ENCODE peak calls at places on chromosomes 7 and 10, in nine cellular contexts. I is activated T-cell treated with anti-CD3 and anti-CD28 coated beads, Interleukin-2, amount 50 U/mL, for 24 hours; C is AG09319; F is hypothalamus; X is thoracic aorta; S is CD8-positive, alpha-beta memory T cell; T is GM20000; Y is GM13977; G is cardiac septum. D is an unnamed sample.

GRCh38 chr7:47153076-47153475 is 428.8 kb downstream of the TNS3 start:
- DNase-seq in I (no peak), C (peak), F (no peak), X (no peak), S (no peak), T (no peak), Y (no peak), G (no peak), D (no peak)

GRCh38 chr10:129096340-129096984 is 370.6 kb upstream of the MGMT start:
- DNase-seq in I (no peak), C (peak), F (no peak), X (peak), S (no peak), T (no peak), Y (no peak), G (no peak), D (no peak)

GRCh38 chr10:50440489-50440888 is 183.3 kb downstream of the SGMS1 start:
- DNase-seq in I (no peak), C (no peak), F (no peak), X (no peak), S (no peak), T (no peak), Y (no peak), G (no peak), D (no peak)

GRCh38 chr10:77960829-77961329 is 34.3 kb upstream of the DLG5 start:
- DNase-seq in I (no peak), C (no peak), F (no peak), X (no peak), S (no peak), T (no peak), Y (no peak), G (no peak), D (no peak)

GRCh38 chr7:100583132-100584045 is 2.5 kb downstream of the LRCH4 start:
- DNase-seq in I (peak), C (no peak), F (peak), X (no peak), S (peak), T (peak), Y (peak), G (peak), D (no peak)

GRCh38 chr7:81484266-81484665 is 285.6 kb downstream of the HGF start:
- DNase-seq in I (no peak), C (peak), F (no peak), X (no peak), S (no peak), T (no peak), Y (no peak), G (peak), D (peak)

GRCh38 chr7:105305633-105306032 is 83.1 kb downstream of the SRPK2 start:
- DNase-seq in I (no peak), C (no peak), F (no peak), X (no peak), S (no peak), T (no peak), Y (no peak), G (no peak), D (no peak)

GRCh38 chr7:100983451-100984187 is 14.3 kb downstream of the MUC12 start:
- DNase-seq in I (no peak), C (no peak), F (no peak), X (no peak), S (no peak), T (no peak), Y (no peak), G (peak), D (no peak)

GRCh38 chr7:81842361-81842760 is 72.5 kb upstream of the HGF start:
- DNase-seq in I (no peak), C (no peak), F (no peak), X (no peak), S (no peak), T (no peak), Y (no peak), G (no peak), D (no peak)

GRCh38 chr7:41886257-41886905 is 183.5 kb upstream of the INHBA start:
- DNase-seq in I (no peak), C (peak), F (no peak), X (no peak), S (no peak), T (no peak), Y (no peak), G (no peak), D (no peak)